ENCODE peak calls at places on chromosomes 13 and 19, in seven cellular contexts. P, O, Z, C, A, X and T are unnamed samples.

GRCh38 chr19:49512970-49513745 is 697 bp downstream of the FCGRT start:
- DNase-seq in P (no peak), O (no peak), Z (no peak), C (no peak), A (peak; percentile 46), X (no peak), T (no peak)

GRCh38 chr13:45749026-45749759 is 47.1 kb downstream of the CBY2 start:
- DNase-seq in P (no peak), O (no peak), Z (no peak), C (no peak), A (no peak), X (no peak), T (no peak)

GRCh38 chr13:102040812-102041211 is 361.0 kb downstream of the FGF14 start:
- DNase-seq in P (no peak), O (no peak), Z (no peak), C (no peak), A (no peak), X (no peak), T (no peak)

GRCh38 chr13:108026671-108027410 is 188.5 kb downstream of the LIG4 start:
- DNase-seq in P (no peak), O (no peak), Z (no peak), C (no peak), A (no peak), X (no peak), T (no peak)

GRCh38 chr13:113842336-113843062 is 21.4 kb downstream of the GAS6 start:
- DNase-seq in P (no peak), O (no peak), Z (no peak), C (no peak), A (no peak), X (no peak), T (no peak)

GRCh38 chr13:97112451-97113152 is 109.5 kb upstream of the MBNL2 start:
- DNase-seq in P (no peak), O (no peak), Z (peak; percentile 81), C (no peak), A (no peak), X (no peak), T (no peak)

GRCh38 chr19:1169921-1170885 is 3.9 kb downstream of the SBNO2 start:
- DNase-seq in P (no peak), O (no peak), Z (peak; percentile 39), C (peak; percentile 31), A (no peak), X (no peak), T (peak; percentile 54)

GRCh38 chr13:110263906-110264305 is 43.1 kb downstream of the COL4A1 start:
- DNase-seq in P (no peak), O (no peak), Z (no peak), C (no peak), A (no peak), X (no peak), T (no peak)

GRCh38 chr13:47112205-47112896 is 215.5 kb upstream of the HTR2A start:
- DNase-seq in P (no peak), O (no peak), Z (no peak), C (no peak), A (no peak), X (no peak), T (no peak)

GRCh38 chr13:79780240-79780639 is 299.3 kb downstream of the NDFIP2 start:
- DNase-seq in P (no peak), O (no peak), Z (no peak), C (no peak), A (no peak), X (no peak), T (no peak)

GRCh38 chr19:3270908-3271307 is 46.4 kb downstream of the CELF5 start:
- DNase-seq in P (no peak), O (peak; percentile 60), Z (peak; percentile 47), C (no peak), A (no peak), X (no peak), T (peak; percentile 41)

GRCh38 chr19:58479303-58479702 is 3.2 kb downstream of the ZNF446 start:
- DNase-seq in P (no peak), O (no peak), Z (no peak), C (no peak), A (no peak), X (no peak), T (no peak)

GRCh38 chr13:30872685-30873443 is 33.2 kb upstream of the MEDAG start:
- DNase-seq in P (no peak), O (no peak), Z (peak; percentile 77), C (peak; percentile 28), A (peak; percentile 67), X (no peak), T (no peak)

GRCh38 chr19:5985098-5985783 is 7.3 kb upstream of the RANBP3 start:
- DNase-seq in P (no peak), O (no peak), Z (peak; percentile 66), C (no peak), A (no peak), X (no peak), T (peak; percentile 28)

GRCh38 chr13:24127116-24127631 is 33.3 kb upstream of the SPATA13 start:
- DNase-seq in P (no peak), O (no peak), Z (peak; percentile 28), C (no peak), A (no peak), X (no peak), T (no peak)

GRCh38 chr13:51006067-51006800 is 96.6 kb downstream of the RNASEH2B start:
- DNase-seq in P (no peak), O (no peak), Z (no peak), C (no peak), A (no peak), X (no peak), T (no peak)

GRCh38 chr13:91132786-91133185 is 214.7 kb upstream of the MIR17HG start:
- DNase-seq in P (no peak), O (no peak), Z (no peak), C (no peak), A (no peak), X (no peak), T (no peak)

GRCh38 chr13:43697323-43697722 is 89.4 kb downstream of the ENOX1 start:
- DNase-seq in P (no peak), O (no peak), Z (no peak), C (no peak), A (no peak), X (no peak), T (no peak)

GRCh38 chr13:97020689-97021240 is 26.5 kb upstream of the OXGR1 start:
- DNase-seq in P (no peak), O (no peak), Z (no peak), C (no peak), A (no peak), X (no peak), T (no peak)